ENCODE peak calls at places on chromosomes 1 and 21, in seven cellular contexts. One of them, this sample, is unnamed.

GRCh38 chr1:30840904-30841598 is 67.5 kb downstream of the SDC3 start:
- DNase-seq in NCI-H1092 treated with DMSO at 0.1 percent for 48 hours: no peak
- DNase-seq in H9: no peak
- DNase-seq in KBM-7: peak; percentile 55
- DNase-seq in globus pallidus: no peak
- DNase-seq in 8988T: no peak
- DNase-seq in stimulated activated naive CD4-positive, alpha-beta T cell: no peak
- DNase-seq in this sample: no peak

GRCh38 chr1:30444404-30444803 is 279.0 kb downstream of the MATN1 start:
- DNase-seq in 8988T: no peak
- DNase-seq in NCI-H1092 treated with DMSO at 0.1 percent for 48 hours: no peak
- DNase-seq in stimulated activated naive CD4-positive, alpha-beta T cell: no peak
- DNase-seq in H9: peak; percentile 2
- DNase-seq in KBM-7: no peak
- DNase-seq in globus pallidus: no peak
- DNase-seq in this sample: no peak

GRCh38 chr1:172394167-172394751 is 26.2 kb upstream of the C1orf105 start:
- DNase-seq in H9: no peak
- DNase-seq in globus pallidus: peak; percentile 74
- DNase-seq in NCI-H1092 treated with DMSO at 0.1 percent for 48 hours: no peak
- DNase-seq in stimulated activated naive CD4-positive, alpha-beta T cell: peak; percentile 75
- DNase-seq in KBM-7: no peak
- DNase-seq in 8988T: no peak
- DNase-seq in this sample: peak; percentile 68

GRCh38 chr21:30839304-30839703 is 9.7 kb upstream of the KRTAP7-1 start:
- DNase-seq in stimulated activated naive CD4-positive, alpha-beta T cell: no peak
- DNase-seq in globus pallidus: peak; percentile 11
- DNase-seq in 8988T: peak; percentile 13
- DNase-seq in NCI-H1092 treated with DMSO at 0.1 percent for 48 hours: no peak
- DNase-seq in KBM-7: peak; percentile 7
- DNase-seq in H9: peak; percentile 73
- DNase-seq in this sample: no peak

GRCh38 chr1:204461331-204462228 is 33.0 kb downstream of the PIK3C2B start:
- DNase-seq in globus pallidus: no peak
- DNase-seq in stimulated activated naive CD4-positive, alpha-beta T cell: no peak
- DNase-seq in H9: no peak
- DNase-seq in NCI-H1092 treated with DMSO at 0.1 percent for 48 hours: no peak
- DNase-seq in 8988T: no peak
- DNase-seq in KBM-7: peak; percentile 98
- DNase-seq in this sample: no peak

GRCh38 chr1:7375781-7376660 is 395.1 kb upstream of the VAMP3 start:
- DNase-seq in NCI-H1092 treated with DMSO at 0.1 percent for 48 hours: no peak
- DNase-seq in H9: no peak
- DNase-seq in 8988T: no peak
- DNase-seq in KBM-7: no peak
- DNase-seq in stimulated activated naive CD4-positive, alpha-beta T cell: no peak
- DNase-seq in globus pallidus: no peak
- DNase-seq in this sample: no peak

GRCh38 chr1:14367444-14367843 is 231.0 kb upstream of the KAZN start:
- DNase-seq in KBM-7: no peak
- DNase-seq in stimulated activated naive CD4-positive, alpha-beta T cell: no peak
- DNase-seq in NCI-H1092 treated with DMSO at 0.1 percent for 48 hours: no peak
- DNase-seq in 8988T: no peak
- DNase-seq in H9: no peak
- DNase-seq in globus pallidus: no peak
- DNase-seq in this sample: no peak

GRCh38 chr1:75135829-75136142 is 1.6 kb downstream of the LHX8 start:
- DNase-seq in KBM-7: no peak
- DNase-seq in H9: no peak
- DNase-seq in stimulated activated naive CD4-positive, alpha-beta T cell: no peak
- DNase-seq in globus pallidus: no peak
- DNase-seq in NCI-H1092 treated with DMSO at 0.1 percent for 48 hours: peak; percentile 53
- DNase-seq in 8988T: no peak
- DNase-seq in this sample: no peak

GRCh38 chr1:30008372-30008997 is 714.9 kb downstream of the MATN1 start:
- DNase-seq in NCI-H1092 treated with DMSO at 0.1 percent for 48 hours: no peak
- DNase-seq in 8988T: no peak
- DNase-seq in stimulated activated naive CD4-positive, alpha-beta T cell: no peak
- DNase-seq in KBM-7: no peak
- DNase-seq in H9: no peak
- DNase-seq in globus pallidus: no peak
- DNase-seq in this sample: no peak

GRCh38 chr1:221076467-221076866 is 197.2 kb downstream of the HLX start:
- DNase-seq in stimulated activated naive CD4-positive, alpha-beta T cell: no peak
- DNase-seq in H9: no peak
- DNase-seq in NCI-H1092 treated with DMSO at 0.1 percent for 48 hours: no peak
- DNase-seq in globus pallidus: no peak
- DNase-seq in KBM-7: no peak
- DNase-seq in 8988T: no peak
- DNase-seq in this sample: no peak

GRCh38 chr1:209576798-209577197 is 6.7 kb upstream of the CAMK1G start:
- DNase-seq in stimulated activated naive CD4-positive, alpha-beta T cell: peak; percentile 41
- DNase-seq in 8988T: peak; percentile 65
- DNase-seq in KBM-7: peak; percentile 55
- DNase-seq in globus pallidus: peak; percentile 70
- DNase-seq in H9: peak; percentile 85
- DNase-seq in NCI-H1092 treated with DMSO at 0.1 percent for 48 hours: peak; percentile 65
- DNase-seq in this sample: peak; percentile 49

GRCh38 chr1:85328713-85329376 is 52.4 kb upstream of the BCL10 start:
- DNase-seq in 8988T: no peak
- DNase-seq in NCI-H1092 treated with DMSO at 0.1 percent for 48 hours: no peak
- DNase-seq in H9: peak; percentile 67
- DNase-seq in globus pallidus: no peak
- DNase-seq in KBM-7: no peak
- DNase-seq in stimulated activated naive CD4-positive, alpha-beta T cell: no peak
- DNase-seq in this sample: no peak

GRCh38 chr1:167648252-167648849 is 18.3 kb downstream of the RCSD1 start:
- DNase-seq in KBM-7: no peak
- DNase-seq in NCI-H1092 treated with DMSO at 0.1 percent for 48 hours: no peak
- DNase-seq in globus pallidus: no peak
- DNase-seq in H9: no peak
- DNase-seq in stimulated activated naive CD4-positive, alpha-beta T cell: no peak
- DNase-seq in 8988T: no peak
- DNase-seq in this sample: no peak

GRCh38 chr1:78254517-78254916 is 208.8 kb downstream of the GIPC2 start:
- DNase-seq in H9: no peak
- DNase-seq in globus pallidus: no peak
- DNase-seq in stimulated activated naive CD4-positive, alpha-beta T cell: no peak
- DNase-seq in NCI-H1092 treated with DMSO at 0.1 percent for 48 hours: no peak
- DNase-seq in 8988T: no peak
- DNase-seq in KBM-7: no peak
- DNase-seq in this sample: no peak

GRCh38 chr1:1889847-1890505 is 911 bp downstream of the GNB1 start:
- DNase-seq in globus pallidus: peak; percentile 42
- DNase-seq in stimulated activated naive CD4-positive, alpha-beta T cell: peak; percentile 50
- DNase-seq in NCI-H1092 treated with DMSO at 0.1 percent for 48 hours: no peak
- DNase-seq in H9: no peak
- DNase-seq in KBM-7: peak; percentile 73
- DNase-seq in 8988T: no peak
- DNase-seq in this sample: peak; percentile 47